ENCODE peak calls at places on chromosomes 3 and 15, in six cellular contexts. One of them, this sample, is unnamed.

GRCh38 chr15:35723852-35724251 is 177.9 kb upstream of the DPH6 start:
- DNase-seq in fibroblast of lung: no peak
- DNase-seq in esophagus muscularis mucosa: no peak
- DNase-seq in AG10803: peak; percentile 31
- DNase-seq in pancreas: no peak
- DNase-seq in brain microvascular endothelial cell: no peak
- DNase-seq in this sample: no peak

GRCh38 chr3:195888981-195889842 is 19.1 kb downstream of the TNK2 start:
- DNase-seq in pancreas: no peak
- DNase-seq in AG10803: no peak
- DNase-seq in fibroblast of lung: no peak
- DNase-seq in esophagus muscularis mucosa: no peak
- DNase-seq in brain microvascular endothelial cell: no peak
- DNase-seq in this sample: no peak

GRCh38 chr15:55403531-55403930 is 4.6 kb downstream of the CCPG1 start:
- DNase-seq in fibroblast of lung: peak; percentile 82
- DNase-seq in pancreas: no peak
- DNase-seq in AG10803: peak; percentile 69
- DNase-seq in esophagus muscularis mucosa: no peak
- DNase-seq in brain microvascular endothelial cell: no peak
- DNase-seq in this sample: peak; percentile 62

GRCh38 chr3:126551066-126551838 is 7.5 kb downstream of the C3orf22 start:
- DNase-seq in esophagus muscularis mucosa: peak; percentile 72
- DNase-seq in pancreas: no peak
- DNase-seq in AG10803: peak; percentile 26
- DNase-seq in brain microvascular endothelial cell: no peak
- DNase-seq in fibroblast of lung: no peak
- DNase-seq in this sample: no peak

GRCh38 chr15:65638681-65639089 is 16.9 kb downstream of the SLC24A1 start:
- DNase-seq in esophagus muscularis mucosa: no peak
- DNase-seq in pancreas: no peak
- DNase-seq in fibroblast of lung: peak; percentile 86
- DNase-seq in brain microvascular endothelial cell: peak; percentile 47
- DNase-seq in AG10803: peak; percentile 81
- DNase-seq in this sample: peak; percentile 86

GRCh38 chr15:66886241-66886675 is 179.1 kb upstream of the SMAD3 start:
- DNase-seq in brain microvascular endothelial cell: no peak
- DNase-seq in pancreas: no peak
- DNase-seq in AG10803: no peak
- DNase-seq in esophagus muscularis mucosa: peak; percentile 57
- DNase-seq in fibroblast of lung: no peak
- DNase-seq in this sample: no peak

GRCh38 chr3:98977520-98977919 is 76.0 kb upstream of the DCBLD2 start:
- DNase-seq in esophagus muscularis mucosa: no peak
- DNase-seq in AG10803: peak; percentile 75
- DNase-seq in pancreas: no peak
- DNase-seq in brain microvascular endothelial cell: peak; percentile 82
- DNase-seq in fibroblast of lung: peak; percentile 85
- DNase-seq in this sample: peak; percentile 88

GRCh38 chr3:30989266-30989799 is 94.9 kb upstream of the GADL1 start:
- DNase-seq in brain microvascular endothelial cell: no peak
- DNase-seq in pancreas: no peak
- DNase-seq in fibroblast of lung: no peak
- DNase-seq in AG10803: no peak
- DNase-seq in esophagus muscularis mucosa: no peak
- DNase-seq in this sample: no peak

GRCh38 chr15:67456677-67457529 is 64.0 kb upstream of the C15orf61 start:
- DNase-seq in esophagus muscularis mucosa: no peak
- DNase-seq in fibroblast of lung: peak; percentile 68
- DNase-seq in AG10803: peak; percentile 65
- DNase-seq in pancreas: peak; percentile 71
- DNase-seq in brain microvascular endothelial cell: peak; percentile 55
- DNase-seq in this sample: peak; percentile 70

GRCh38 chr3:134075568-134075825 is 45.8 kb upstream of the SLCO2A1 start:
- DNase-seq in brain microvascular endothelial cell: no peak
- DNase-seq in AG10803: no peak
- DNase-seq in fibroblast of lung: no peak
- DNase-seq in pancreas: no peak
- DNase-seq in esophagus muscularis mucosa: no peak
- DNase-seq in this sample: no peak

GRCh38 chr15:99729920-99730319 is 3.3 kb downstream of the LYSMD4 start:
- DNase-seq in pancreas: no peak
- DNase-seq in fibroblast of lung: peak; percentile 80
- DNase-seq in AG10803: peak; percentile 67
- DNase-seq in esophagus muscularis mucosa: no peak
- DNase-seq in brain microvascular endothelial cell: peak; percentile 28
- DNase-seq in this sample: peak; percentile 68

GRCh38 chr3:80275120-80275519 is 507.3 kb upstream of the ROBO1 start:
- DNase-seq in pancreas: no peak
- DNase-seq in AG10803: no peak
- DNase-seq in esophagus muscularis mucosa: no peak
- DNase-seq in fibroblast of lung: no peak
- DNase-seq in brain microvascular endothelial cell: no peak
- DNase-seq in this sample: no peak

GRCh38 chr15:66498501-66499386 is 1.2 kb upstream of the SNAPC5 start:
- DNase-seq in pancreas: no peak
- DNase-seq in AG10803: peak; percentile 53
- DNase-seq in brain microvascular endothelial cell: no peak
- DNase-seq in fibroblast of lung: peak; percentile 70
- DNase-seq in esophagus muscularis mucosa: no peak
- DNase-seq in this sample: peak; percentile 69

GRCh38 chr15:35630985-35631384 is 85.0 kb upstream of the DPH6 start:
- DNase-seq in brain microvascular endothelial cell: no peak
- DNase-seq in fibroblast of lung: no peak
- DNase-seq in pancreas: no peak
- DNase-seq in esophagus muscularis mucosa: no peak
- DNase-seq in AG10803: no peak
- DNase-seq in this sample: no peak

GRCh38 chr3:149020839-149021252 is 29.5 kb downstream of the GYG1 start:
- DNase-seq in AG10803: no peak
- DNase-seq in pancreas: no peak
- DNase-seq in fibroblast of lung: no peak
- DNase-seq in brain microvascular endothelial cell: no peak
- DNase-seq in esophagus muscularis mucosa: no peak
- DNase-seq in this sample: no peak

GRCh38 chr15:67240235-67241131 is 14.0 kb downstream of the AAGAB start:
- DNase-seq in brain microvascular endothelial cell: no peak
- DNase-seq in fibroblast of lung: no peak
- DNase-seq in AG10803: no peak
- DNase-seq in pancreas: peak; percentile 30
- DNase-seq in esophagus muscularis mucosa: no peak
- DNase-seq in this sample: no peak

GRCh38 chr15:66932634-66933024 is 132.8 kb upstream of the SMAD3 start:
- DNase-seq in brain microvascular endothelial cell: no peak
- DNase-seq in esophagus muscularis mucosa: no peak
- DNase-seq in AG10803: no peak
- DNase-seq in fibroblast of lung: no peak
- DNase-seq in pancreas: no peak
- DNase-seq in this sample: no peak

GRCh38 chr3:169744332-169745054 is 20.4 kb downstream of the TERC start:
- DNase-seq in brain microvascular endothelial cell: no peak
- DNase-seq in AG10803: no peak
- DNase-seq in pancreas: no peak
- DNase-seq in fibroblast of lung: peak; percentile 77
- DNase-seq in esophagus muscularis mucosa: no peak
- DNase-seq in this sample: peak; percentile 61
- TF ChIP-seq CTCF in brain microvascular endothelial cell: no peak
- TF ChIP-seq CTCF in AG10803: peak; percentile 24
- TF ChIP-seq CTCF in pancreas: no peak
- TF ChIP-seq CTCF in fibroblast of lung: peak; percentile 43
- TF ChIP-seq CTCF in esophagus muscularis mucosa: peak; percentile 60
- TF ChIP-seq CTCF in this sample: peak; percentile 48

DNA sequence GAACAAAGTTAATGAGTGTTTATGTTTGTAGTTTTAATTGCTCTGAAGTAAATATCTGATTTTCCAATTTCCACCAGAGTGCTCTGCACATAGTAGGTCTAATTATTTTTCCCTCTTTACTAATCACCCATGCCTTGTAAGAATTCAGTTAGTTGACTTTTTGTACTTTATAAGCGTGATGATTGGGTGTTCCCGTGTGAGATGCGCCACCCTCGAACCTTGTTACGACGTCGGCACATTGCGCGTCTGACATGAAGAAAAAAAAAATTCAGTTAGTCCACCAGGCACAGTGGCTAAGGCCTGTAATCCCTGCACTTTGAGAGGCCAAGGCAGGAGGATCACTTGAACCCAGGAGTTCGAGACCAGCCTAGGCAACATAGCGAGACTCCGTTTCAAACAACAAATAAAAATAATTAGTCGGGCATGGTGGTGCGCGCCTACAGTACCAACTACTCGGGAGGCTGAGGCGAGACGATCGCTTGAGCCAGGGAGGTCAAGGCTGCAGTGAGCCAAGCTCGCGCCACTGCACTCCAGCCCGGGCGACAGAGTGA is 507 bp upstream of the VHL start:
- DNase-seq in esophagus muscularis mucosa: no peak
- DNase-seq in AG10803: no peak
- DNase-seq in pancreas: no peak
- DNase-seq in brain microvascular endothelial cell: no peak
- DNase-seq in fibroblast of lung: peak; percentile 8
- DNase-seq in this sample: no peak
- H3K4me3 ChIP-seq in esophagus muscularis mucosa: peak overlapping the region; percentile 77
- H3K4me3 ChIP-seq in AG10803: peak overlapping the region; percentile 84
- H3K4me3 ChIP-seq in pancreas: peak overlapping the region; percentile 60
- H3K4me3 ChIP-seq in brain microvascular endothelial cell: peak overlapping the region; percentile 79
- H3K4me3 ChIP-seq in fibroblast of lung: no peak overlapping the region
- H3K4me3 ChIP-seq in this sample: peak overlapping the region; percentile 81

DNA sequence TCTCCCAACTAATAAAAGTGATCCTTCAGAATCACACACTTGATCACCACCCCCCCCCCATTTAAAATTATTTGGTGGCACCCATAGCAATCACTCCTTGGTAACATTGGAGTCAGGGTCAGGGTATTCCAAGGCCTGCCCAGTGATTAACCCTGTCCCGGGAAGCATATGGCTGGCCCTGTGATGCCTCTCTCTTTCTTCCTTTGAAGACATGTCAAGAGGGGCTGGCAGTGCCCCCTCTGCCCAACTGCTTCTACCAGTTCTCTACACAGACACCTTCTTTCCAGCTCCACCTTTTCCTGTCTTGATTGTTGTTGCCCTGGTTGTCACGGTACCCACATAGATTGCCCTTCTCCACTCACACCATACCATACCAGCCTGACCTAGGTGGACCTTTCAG is 30.9 kb upstream of the MANF start:
- DNase-seq in brain microvascular endothelial cell: no peak
- DNase-seq in esophagus muscularis mucosa: no peak
- DNase-seq in fibroblast of lung: no peak
- DNase-seq in AG10803: no peak
- DNase-seq in pancreas: no peak
- DNase-seq in this sample: no peak
- TF ChIP-seq CTCF in brain microvascular endothelial cell: no peak
- TF ChIP-seq CTCF in esophagus muscularis mucosa: no peak
- TF ChIP-seq CTCF in fibroblast of lung: no peak
- TF ChIP-seq CTCF in AG10803: no peak
- TF ChIP-seq CTCF in pancreas: no peak
- TF ChIP-seq CTCF in this sample: no peak

DNA sequence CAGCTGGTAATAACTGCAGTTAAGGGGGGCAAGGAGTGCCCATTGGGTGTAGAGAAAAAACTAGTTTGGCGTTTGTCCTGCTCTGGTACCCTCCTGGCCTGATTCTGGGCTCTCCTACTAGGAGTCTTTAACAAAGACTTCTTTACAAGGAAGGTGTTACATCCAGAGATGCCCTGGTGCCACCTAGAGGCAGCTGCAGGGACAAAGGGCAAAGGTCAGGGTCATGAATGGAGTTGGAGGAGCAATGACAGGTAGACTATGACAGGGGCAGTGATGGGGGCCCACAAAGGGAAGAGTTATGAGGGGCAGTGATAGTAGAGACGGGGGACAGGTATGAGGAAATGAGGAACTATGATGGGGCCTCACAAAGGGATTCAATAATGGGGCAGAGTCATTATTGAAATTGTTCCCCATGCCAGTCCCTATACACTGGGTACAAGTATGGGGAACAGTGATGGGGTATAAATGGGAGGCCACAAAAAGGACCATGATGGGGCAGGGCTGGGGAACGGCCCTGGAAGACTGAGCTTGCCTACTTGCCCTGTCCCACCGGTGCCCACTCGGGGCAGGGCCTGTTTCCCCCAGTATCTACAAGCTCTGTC is 7.9 kb downstream of the CCDC71 start:
- DNase-seq in fibroblast of lung: peak; percentile 19
- DNase-seq in AG10803: no peak
- DNase-seq in brain microvascular endothelial cell: no peak
- DNase-seq in esophagus muscularis mucosa: no peak
- DNase-seq in pancreas: no peak
- DNase-seq in this sample: no peak
- H3K4me3 ChIP-seq in fibroblast of lung: no peak overlapping the region
- H3K4me3 ChIP-seq in AG10803: no peak overlapping the region
- H3K4me3 ChIP-seq in brain microvascular endothelial cell: no peak overlapping the region
- H3K4me3 ChIP-seq in esophagus muscularis mucosa: no peak overlapping the region
- H3K4me3 ChIP-seq in pancreas: no peak overlapping the region
- H3K4me3 ChIP-seq in this sample: no peak overlapping the region

DNA sequence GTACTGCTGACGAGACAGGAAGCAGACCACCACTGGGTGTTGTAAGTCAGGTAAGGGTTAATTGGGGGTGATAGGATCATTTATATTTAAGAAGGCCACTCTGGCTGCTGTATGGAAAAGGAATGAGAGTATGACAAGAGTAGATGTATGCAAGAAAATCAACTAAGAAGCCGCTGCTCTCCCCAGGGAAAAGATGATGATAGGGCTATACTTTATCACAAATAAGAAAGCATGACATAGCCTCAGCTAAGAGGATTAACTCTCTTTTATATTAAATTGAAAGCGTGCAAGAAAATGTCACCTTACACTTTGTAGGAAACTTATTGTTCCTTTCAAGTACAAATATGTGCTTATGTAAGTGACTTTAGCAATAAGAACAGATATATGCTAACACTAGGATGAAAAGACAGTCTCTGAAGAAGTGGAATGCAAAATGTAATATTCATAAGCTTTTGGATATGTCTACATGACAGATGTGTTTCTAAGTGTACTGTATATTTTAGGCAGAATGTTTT is 8.8 kb upstream of the NDUFB4 start:
- DNase-seq in brain microvascular endothelial cell: no peak
- DNase-seq in AG10803: no peak
- DNase-seq in fibroblast of lung: no peak
- DNase-seq in esophagus muscularis mucosa: no peak
- DNase-seq in pancreas: no peak
- DNase-seq in this sample: no peak
- TF ChIP-seq CTCF in brain microvascular endothelial cell: no peak
- TF ChIP-seq CTCF in AG10803: no peak
- TF ChIP-seq CTCF in fibroblast of lung: no peak
- TF ChIP-seq CTCF in esophagus muscularis mucosa: no peak
- TF ChIP-seq CTCF in pancreas: no peak
- TF ChIP-seq CTCF in this sample: no peak

DNA sequence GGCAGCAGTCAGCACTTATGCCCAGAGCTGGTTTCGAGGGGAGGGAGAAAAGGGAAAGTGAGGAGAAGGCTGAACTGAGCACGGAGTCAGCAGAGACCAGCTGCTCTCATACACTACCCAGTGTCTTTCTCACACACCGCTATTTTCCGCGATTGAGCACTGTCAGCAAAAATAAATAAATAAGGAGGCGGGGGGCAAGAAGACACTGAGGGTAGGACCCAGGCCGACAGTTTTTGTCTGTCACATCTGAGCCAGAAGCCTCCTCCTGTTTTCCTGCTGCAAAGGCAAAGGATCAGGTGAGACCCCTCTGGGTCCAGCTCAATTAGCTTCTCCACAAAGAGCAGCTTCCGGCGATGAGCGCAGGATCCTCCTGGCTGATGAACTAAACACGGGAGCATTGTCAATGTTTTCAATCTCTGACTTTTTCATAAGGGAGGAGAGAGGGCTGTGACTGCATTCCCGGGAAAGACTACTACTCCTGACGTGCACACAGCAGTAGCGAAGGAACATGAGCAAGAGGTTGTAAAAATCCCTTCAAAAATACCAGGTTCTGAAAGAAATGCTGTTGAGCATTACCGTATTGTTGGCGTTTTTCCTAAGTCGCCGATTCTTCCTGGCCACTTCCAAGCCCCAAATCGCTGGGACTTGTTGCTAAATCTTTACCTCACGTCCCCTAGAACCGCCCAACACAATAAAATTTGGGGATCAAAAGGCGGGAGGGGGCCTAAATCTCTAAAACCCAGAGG is 1.2 kb downstream of the FRMD5 start:
- DNase-seq in brain microvascular endothelial cell: peak; percentile 8
- DNase-seq in fibroblast of lung: peak; percentile 28
- DNase-seq in pancreas: peak; percentile 18
- DNase-seq in AG10803: peak; percentile 22
- DNase-seq in esophagus muscularis mucosa: no peak
- DNase-seq in this sample: peak; percentile 58
- H3K4me3 ChIP-seq in brain microvascular endothelial cell: peak overlapping the region; percentile 75
- H3K4me3 ChIP-seq in fibroblast of lung: peak overlapping the region; percentile 56
- H3K4me3 ChIP-seq in pancreas: peak overlapping the region; percentile 68
- H3K4me3 ChIP-seq in AG10803: peak overlapping the region; percentile 79
- H3K4me3 ChIP-seq in esophagus muscularis mucosa: peak overlapping the region; percentile 60
- H3K4me3 ChIP-seq in this sample: peak overlapping the region; percentile 57

This sample was measured in fibroblast of pulmonary artery.